ENCODE peak calls at places on chromosomes 4 and X, in seven cellular contexts. D, P, U, S, I, R and A are unnamed samples.
A peak's percentile ranks its signal among the peaks of the same experiment; 100 is the strongest.

GRCh38 chr4:143178923-143179322 is 5.8 kb upstream of the USP38 start:
- DNase-seq in D (no peak), P (no peak), U (no peak), S (peak; percentile 24), I (no peak), R (no peak), A (no peak)

GRCh38 chrX:40931921-40932320 is 153.3 kb upstream of the USP9X start:
- DNase-seq in D (no peak), P (no peak), U (no peak), S (no peak), I (no peak), R (no peak), A (no peak)

GRCh38 chrX:151505796-151506195 is 57.7 kb upstream of the PASD1 start:
- DNase-seq in D (no peak), P (no peak), U (no peak), S (no peak), I (no peak), R (peak; percentile 44), A (peak; percentile 53)

GRCh38 chr4:889516-889915 is 42.6 kb downstream of the GAK start:
- DNase-seq in D (no peak), P (no peak), U (no peak), S (no peak), I (no peak), R (no peak), A (no peak)

GRCh38 chr4:117664706-117665444 is 369.4 kb upstream of the NDST3 start:
- DNase-seq in D (no peak), P (no peak), U (no peak), S (no peak), I (peak; percentile 28), R (no peak), A (no peak)

GRCh38 chr4:7419961-7420660 is 14.6 kb downstream of the PSAPL1 start:
- DNase-seq in D (no peak), P (no peak), U (peak; percentile 26), S (no peak), I (no peak), R (peak; percentile 34), A (no peak)

GRCh38 chr4:1055721-1056590 is 44.5 kb downstream of the FGFRL1 start:
- DNase-seq in D (no peak), P (peak; percentile 48), U (peak; percentile 70), S (no peak), I (peak; percentile 13), R (no peak), A (peak; percentile 61)

GRCh38 chr4:83112239-83112638 is 2.3 kb downstream of the PLAC8 start:
- DNase-seq in D (no peak), P (no peak), U (no peak), S (no peak), I (no peak), R (no peak), A (no peak)

GRCh38 chrX:24229967-24230366 is 80.4 kb downstream of the ZFX start:
- DNase-seq in D (no peak), P (no peak), U (no peak), S (no peak), I (no peak), R (no peak), A (no peak)

GRCh38 chr4:72301759-72302158 is 267.3 kb downstream of the ADAMTS3 start:
- DNase-seq in D (no peak), P (no peak), U (no peak), S (no peak), I (no peak), R (no peak), A (no peak)

GRCh38 chrX:49232525-49232924 is 615 bp downstream of the CACNA1F start:
- DNase-seq in D (no peak), P (no peak), U (no peak), S (no peak), I (no peak), R (no peak), A (no peak)

GRCh38 chrX:33205321-33205720 is 6.0 kb downstream of the DMD start:
- DNase-seq in D (no peak), P (peak; percentile 5), U (no peak), S (no peak), I (no peak), R (no peak), A (no peak)

GRCh38 chr4:153152453-153153338 is 51.5 kb upstream of the TRIM2 start:
- DNase-seq in D (peak; percentile 56), P (peak; percentile 23), U (no peak), S (peak; percentile 1), I (peak; percentile 48), R (peak; percentile 71), A (peak; percentile 78)

GRCh38 chr4:72076562-72076961 is 44.8 kb downstream of the NPFFR2 start:
- DNase-seq in D (no peak), P (no peak), U (no peak), S (peak; percentile 44), I (peak; percentile 44), R (no peak), A (peak; percentile 37)

GRCh38 chr4:171924761-171925376 is 111.7 kb downstream of the GALNTL6 start:
- DNase-seq in D (no peak), P (no peak), U (no peak), S (no peak), I (no peak), R (no peak), A (peak; percentile 5)

GRCh38 chr4:171919314-171919713 is 106.1 kb downstream of the GALNTL6 start:
- DNase-seq in D (no peak), P (no peak), U (no peak), S (no peak), I (no peak), R (no peak), A (no peak)

DNA sequence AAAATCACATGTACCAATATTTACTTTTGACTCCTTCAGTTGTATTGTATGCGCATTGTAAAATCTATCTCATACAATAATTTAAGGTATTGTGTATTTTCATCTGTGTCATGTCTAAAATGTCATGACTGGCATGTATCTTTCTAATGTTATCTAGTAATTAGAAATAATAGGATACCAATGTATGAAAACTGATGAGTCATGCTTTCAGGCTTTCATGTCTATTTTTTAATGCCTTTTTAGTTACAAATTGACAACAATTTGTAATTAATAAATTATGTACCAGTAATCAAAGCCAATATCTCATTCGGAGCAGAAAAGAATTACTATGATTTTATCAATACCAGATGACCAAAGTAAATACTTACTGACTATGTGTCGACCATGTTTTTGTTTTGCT is 107.7 kb downstream of the GALNTL6 start:
- DNase-seq in D (no peak), P (no peak), U (no peak), S (no peak), I (no peak), R (no peak), A (no peak)
- H3K23ac ChIP-seq in D (no peak overlapping the region), P (no peak overlapping the region), U (no peak overlapping the region), S (no peak overlapping the region), I (no peak overlapping the region), R (no peak overlapping the region), A (no peak overlapping the region)

GRCh38 chr4:159224412-159224811 is 121.5 kb downstream of the RAPGEF2 start:
- DNase-seq in D (no peak), P (no peak), U (no peak), S (no peak), I (no peak), R (no peak), A (no peak)

GRCh38 chr4:159227984-159228383 is 125.1 kb downstream of the RAPGEF2 start:
- DNase-seq in D (peak; percentile 43), P (peak; percentile 92), U (peak; percentile 41), S (peak; percentile 62), I (peak; percentile 86), R (no peak), A (peak; percentile 94)

GRCh38 chr4:159229164-159229563 is 126.3 kb downstream of the RAPGEF2 start:
- DNase-seq in D (peak; percentile 70), P (peak; percentile 94), U (no peak), S (peak; percentile 74), I (peak; percentile 87), R (no peak), A (peak; percentile 97)

GRCh38 chr4:159232465-159233106 is 129.7 kb downstream of the RAPGEF2 start:
- DNase-seq in D (no peak), P (no peak), U (no peak), S (no peak), I (no peak), R (no peak), A (peak; percentile 47)

GRCh38 chr4:159227378-159227777 is 124.5 kb downstream of the RAPGEF2 start:
- DNase-seq in D (no peak), P (peak; percentile 39), U (no peak), S (no peak), I (peak; percentile 54), R (no peak), A (peak; percentile 38)
- H3K4me2 ChIP-seq in D (no peak overlapping the region), P (peak overlapping the region; percentile 99), U (no peak overlapping the region), S (no peak overlapping the region), I (no peak overlapping the region), R (no peak overlapping the region), A (no peak overlapping the region)

GRCh38 chr4:113065629-113066028 is 16.2 kb downstream of the ANK2 start:
- DNase-seq in D (no peak), P (no peak), U (no peak), S (no peak), I (no peak), R (no peak), A (no peak)
- H3K23ac ChIP-seq in D (no peak overlapping the region), P (no peak overlapping the region), U (no peak overlapping the region), S (no peak overlapping the region), I (no peak overlapping the region), R (no peak overlapping the region), A (peak overlapping the region; percentile 7)

GRCh38 chr4:145103496-145103895 is 5.4 kb downstream of the ABCE1 start:
- DNase-seq in D (no peak), P (no peak), U (no peak), S (no peak), I (no peak), R (no peak), A (no peak)

GRCh38 chr4:145099653-145100052 is 1.5 kb downstream of the ABCE1 start:
- DNase-seq in D (no peak), P (peak; percentile 5), U (no peak), S (no peak), I (no peak), R (no peak), A (no peak)

GRCh38 chr4:145101091-145101490 is 3.0 kb downstream of the ABCE1 start:
- DNase-seq in D (no peak), P (no peak), U (no peak), S (no peak), I (no peak), R (no peak), A (no peak)

GRCh38 chr4:145098675-145099037 is 545 bp downstream of the ABCE1 start:
- DNase-seq in D (no peak), P (peak; percentile 66), U (no peak), S (peak; percentile 33), I (peak; percentile 79), R (no peak), A (no peak)

GRCh38 chr4:145102619-145103018 is 4.5 kb downstream of the ABCE1 start:
- DNase-seq in D (no peak), P (no peak), U (no peak), S (no peak), I (no peak), R (no peak), A (peak; percentile 21)
- H3K4me2 ChIP-seq in D (no peak overlapping the region), P (no peak overlapping the region), U (no peak overlapping the region), S (no peak overlapping the region), I (no peak overlapping the region), R (no peak overlapping the region), A (no peak overlapping the region)